ENCODE peak calls at places on chromosomes 16 and 17, in five cellular contexts. One of them, this sample, is unnamed.
A peak's percentile ranks its signal among the peaks of the same experiment; 100 is the strongest.

GRCh38 chr17:70655179-70655578 is 485.8 kb downstream of the KCNJ2 start:
- DNase-seq in lower lobe of right lung: no peak
- DNase-seq in transverse colon: no peak
- DNase-seq in effector memory CD4-positive, alpha-beta T cell: no peak
- DNase-seq in heart right ventricle: no peak
- DNase-seq in this sample: no peak

GRCh38 chr16:88700636-88701482 is 5.3 kb downstream of the RNF166 start:
- DNase-seq in heart right ventricle: peak; percentile 91
- DNase-seq in effector memory CD4-positive, alpha-beta T cell: peak; percentile 96
- DNase-seq in lower lobe of right lung: peak; percentile 98
- DNase-seq in transverse colon: peak; percentile 93
- DNase-seq in this sample: peak; percentile 98

GRCh38 chr16:46885960-46886763 is 2.0 kb downstream of the GPT2 start:
- DNase-seq in heart right ventricle: no peak
- DNase-seq in lower lobe of right lung: no peak
- DNase-seq in transverse colon: no peak
- DNase-seq in effector memory CD4-positive, alpha-beta T cell: no peak
- DNase-seq in this sample: no peak

GRCh38 chr16:80231888-80232287 is 308.9 kb upstream of the DYNLRB2 start:
- DNase-seq in transverse colon: no peak
- DNase-seq in lower lobe of right lung: no peak
- DNase-seq in effector memory CD4-positive, alpha-beta T cell: no peak
- DNase-seq in heart right ventricle: no peak
- DNase-seq in this sample: no peak

GRCh38 chr17:19750835-19751234 is 2.7 kb upstream of the ALDH3A1 start:
- DNase-seq in effector memory CD4-positive, alpha-beta T cell: no peak
- DNase-seq in heart right ventricle: no peak
- DNase-seq in lower lobe of right lung: no peak
- DNase-seq in transverse colon: no peak
- DNase-seq in this sample: no peak

GRCh38 chr16:4768549-4769305 is 1.8 kb upstream of the ZNF500 start:
- DNase-seq in lower lobe of right lung: peak; percentile 98
- DNase-seq in effector memory CD4-positive, alpha-beta T cell: peak; percentile 66
- DNase-seq in transverse colon: peak; percentile 99
- DNase-seq in heart right ventricle: peak; percentile 99
- DNase-seq in this sample: peak; percentile 100

GRCh38 chr16:89506791-89507191 is 1.4 kb upstream of the SPG7 start:
- DNase-seq in heart right ventricle: no peak
- DNase-seq in effector memory CD4-positive, alpha-beta T cell: no peak
- DNase-seq in lower lobe of right lung: no peak
- DNase-seq in transverse colon: no peak
- DNase-seq in this sample: no peak

GRCh38 chr17:49926886-49927285 is 42.1 kb upstream of the DLX4 start:
- DNase-seq in transverse colon: no peak
- DNase-seq in lower lobe of right lung: no peak
- DNase-seq in heart right ventricle: peak; percentile 75
- DNase-seq in effector memory CD4-positive, alpha-beta T cell: no peak
- DNase-seq in this sample: peak; percentile 87

GRCh38 chr16:49503242-49504022 is 129.8 kb downstream of the C16orf78 start:
- DNase-seq in heart right ventricle: no peak
- DNase-seq in effector memory CD4-positive, alpha-beta T cell: no peak
- DNase-seq in lower lobe of right lung: no peak
- DNase-seq in transverse colon: peak; percentile 30
- DNase-seq in this sample: no peak

GRCh38 chr17:8004899-8005298 is 2.5 kb downstream of the GUCY2D start:
- DNase-seq in lower lobe of right lung: no peak
- DNase-seq in transverse colon: no peak
- DNase-seq in effector memory CD4-positive, alpha-beta T cell: no peak
- DNase-seq in heart right ventricle: no peak
- DNase-seq in this sample: no peak

GRCh38 chr16:10877472-10877946 is 507 bp downstream of the CIITA start:
- DNase-seq in transverse colon: no peak
- DNase-seq in effector memory CD4-positive, alpha-beta T cell: no peak
- DNase-seq in lower lobe of right lung: no peak
- DNase-seq in heart right ventricle: no peak
- DNase-seq in this sample: no peak

GRCh38 chr16:82108774-82109173 is 61.2 kb downstream of the MPHOSPH6 start:
- DNase-seq in heart right ventricle: no peak
- DNase-seq in transverse colon: no peak
- DNase-seq in effector memory CD4-positive, alpha-beta T cell: no peak
- DNase-seq in lower lobe of right lung: no peak
- DNase-seq in this sample: no peak

GRCh38 chr16:56518435-56518834 is 1.4 kb downstream of the BBS2 start:
- DNase-seq in heart right ventricle: no peak
- DNase-seq in transverse colon: no peak
- DNase-seq in lower lobe of right lung: no peak
- DNase-seq in effector memory CD4-positive, alpha-beta T cell: no peak
- DNase-seq in this sample: no peak

GRCh38 chr17:42249681-42250446 is 26.3 kb downstream of the STAT5B start:
- DNase-seq in heart right ventricle: no peak
- DNase-seq in effector memory CD4-positive, alpha-beta T cell: no peak
- DNase-seq in transverse colon: no peak
- DNase-seq in lower lobe of right lung: no peak
- DNase-seq in this sample: no peak

GRCh38 chr17:4696432-4696796 is 7.5 kb downstream of the PELP1 start:
- DNase-seq in effector memory CD4-positive, alpha-beta T cell: no peak
- DNase-seq in lower lobe of right lung: no peak
- DNase-seq in heart right ventricle: no peak
- DNase-seq in transverse colon: no peak
- DNase-seq in this sample: no peak

GRCh38 chr16:4566144-4566543 is 10.0 kb downstream of the C16orf96 start:
- DNase-seq in heart right ventricle: no peak
- DNase-seq in lower lobe of right lung: no peak
- DNase-seq in transverse colon: no peak
- DNase-seq in effector memory CD4-positive, alpha-beta T cell: no peak
- DNase-seq in this sample: no peak

GRCh38 chr17:77434136-77435114 is 293.7 kb downstream of the SEC14L1 start:
- DNase-seq in transverse colon: no peak
- DNase-seq in heart right ventricle: no peak
- DNase-seq in lower lobe of right lung: no peak
- DNase-seq in effector memory CD4-positive, alpha-beta T cell: no peak
- DNase-seq in this sample: no peak

GRCh38 chr17:11742891-11743290 is 144.6 kb downstream of the DNAH9 start:
- DNase-seq in lower lobe of right lung: no peak
- DNase-seq in heart right ventricle: no peak
- DNase-seq in effector memory CD4-positive, alpha-beta T cell: no peak
- DNase-seq in transverse colon: no peak
- DNase-seq in this sample: no peak

GRCh38 chr17:46817151-46817900 is 1.2 kb downstream of the WNT3 start:
- DNase-seq in transverse colon: no peak
- DNase-seq in lower lobe of right lung: no peak
- DNase-seq in heart right ventricle: no peak
- DNase-seq in effector memory CD4-positive, alpha-beta T cell: no peak
- DNase-seq in this sample: no peak
- H3K4me3 ChIP-seq in transverse colon: no peak overlapping the region
- H3K4me3 ChIP-seq in lower lobe of right lung: no peak overlapping the region
- H3K4me3 ChIP-seq in heart right ventricle: no peak overlapping the region
- H3K4me3 ChIP-seq in effector memory CD4-positive, alpha-beta T cell: no peak overlapping the region
- H3K4me3 ChIP-seq in this sample: no peak overlapping the region

DNA sequence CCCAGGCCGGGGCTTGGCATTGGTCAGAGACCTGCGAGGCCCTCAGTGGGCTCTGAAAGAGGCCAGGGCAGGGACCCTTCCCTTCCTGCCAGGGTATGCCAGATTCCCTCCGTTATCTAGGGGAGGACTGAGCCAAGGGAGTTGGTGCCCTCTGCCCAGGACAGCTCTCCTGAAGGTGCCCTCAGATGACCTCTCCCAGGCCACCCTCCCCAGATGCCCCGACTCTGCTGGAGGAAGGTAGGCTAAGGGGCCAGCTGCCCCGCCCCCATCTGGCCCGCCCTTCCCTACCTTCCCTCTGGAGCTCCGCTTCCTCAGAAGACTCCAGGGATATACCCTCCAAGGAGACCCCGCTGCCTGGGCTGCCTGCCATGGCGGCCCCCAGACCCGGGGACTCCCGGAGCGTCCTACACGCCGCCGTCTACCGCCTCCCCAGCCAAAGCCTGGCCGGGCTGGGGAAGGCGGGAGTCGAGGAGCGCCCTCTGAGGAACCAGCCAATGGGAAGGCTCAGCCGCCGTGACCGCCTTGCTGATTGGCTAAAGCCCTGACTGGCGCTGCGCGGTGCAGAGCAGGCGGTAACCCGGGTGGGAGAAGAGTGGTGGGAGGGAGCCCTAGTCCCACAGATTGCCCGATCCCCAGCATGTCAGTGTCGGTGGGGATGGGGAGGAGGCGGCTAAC is 7.0 kb downstream of the MPP2 start:
- DNase-seq in transverse colon: peak; percentile 87
- DNase-seq in heart right ventricle: peak; percentile 91
- DNase-seq in effector memory CD4-positive, alpha-beta T cell: peak; percentile 46
- DNase-seq in lower lobe of right lung: peak; percentile 89
- DNase-seq in this sample: peak; percentile 96
- H3K4me3 ChIP-seq in transverse colon: no peak overlapping the region
- H3K4me3 ChIP-seq in heart right ventricle: peak overlapping the region; percentile 60
- H3K4me3 ChIP-seq in effector memory CD4-positive, alpha-beta T cell: peak overlapping the region; percentile 36
- H3K4me3 ChIP-seq in lower lobe of right lung: peak overlapping the region; percentile 51
- H3K4me3 ChIP-seq in this sample: no peak overlapping the region

GRCh38 chr17:45425984-45426413 is 6.7 kb downstream of the ARHGAP27 start:
- DNase-seq in transverse colon: no peak
- DNase-seq in effector memory CD4-positive, alpha-beta T cell: no peak
- DNase-seq in heart right ventricle: no peak
- DNase-seq in lower lobe of right lung: no peak
- DNase-seq in this sample: no peak

GRCh38 chr17:45423936-45424335 is 8.7 kb downstream of the ARHGAP27 start:
- DNase-seq in heart right ventricle: no peak
- DNase-seq in transverse colon: no peak
- DNase-seq in lower lobe of right lung: no peak
- DNase-seq in effector memory CD4-positive, alpha-beta T cell: no peak
- DNase-seq in this sample: no peak

GRCh38 chr17:45423304-45423703 is 9.4 kb downstream of the ARHGAP27 start:
- DNase-seq in heart right ventricle: no peak
- DNase-seq in effector memory CD4-positive, alpha-beta T cell: no peak
- DNase-seq in transverse colon: no peak
- DNase-seq in lower lobe of right lung: no peak
- DNase-seq in this sample: no peak

GRCh38 chr17:45425125-45425983 is 7.3 kb downstream of the ARHGAP27 start:
- DNase-seq in effector memory CD4-positive, alpha-beta T cell: no peak
- DNase-seq in heart right ventricle: no peak
- DNase-seq in transverse colon: peak; percentile 93
- DNase-seq in lower lobe of right lung: peak; percentile 88
- DNase-seq in this sample: peak; percentile 59

GRCh38 chr17:45424769-45425124 is 7.9 kb downstream of the ARHGAP27 start:
- DNase-seq in effector memory CD4-positive, alpha-beta T cell: no peak
- DNase-seq in lower lobe of right lung: no peak
- DNase-seq in heart right ventricle: no peak
- DNase-seq in transverse colon: no peak
- DNase-seq in this sample: no peak
- H3K4me3 ChIP-seq in effector memory CD4-positive, alpha-beta T cell: no peak overlapping the region
- H3K4me3 ChIP-seq in lower lobe of right lung: peak overlapping the region; percentile 43
- H3K4me3 ChIP-seq in heart right ventricle: peak overlapping the region; percentile 55
- H3K4me3 ChIP-seq in transverse colon: peak overlapping the region; percentile 18
- H3K4me3 ChIP-seq in this sample: no peak overlapping the region

DNA sequence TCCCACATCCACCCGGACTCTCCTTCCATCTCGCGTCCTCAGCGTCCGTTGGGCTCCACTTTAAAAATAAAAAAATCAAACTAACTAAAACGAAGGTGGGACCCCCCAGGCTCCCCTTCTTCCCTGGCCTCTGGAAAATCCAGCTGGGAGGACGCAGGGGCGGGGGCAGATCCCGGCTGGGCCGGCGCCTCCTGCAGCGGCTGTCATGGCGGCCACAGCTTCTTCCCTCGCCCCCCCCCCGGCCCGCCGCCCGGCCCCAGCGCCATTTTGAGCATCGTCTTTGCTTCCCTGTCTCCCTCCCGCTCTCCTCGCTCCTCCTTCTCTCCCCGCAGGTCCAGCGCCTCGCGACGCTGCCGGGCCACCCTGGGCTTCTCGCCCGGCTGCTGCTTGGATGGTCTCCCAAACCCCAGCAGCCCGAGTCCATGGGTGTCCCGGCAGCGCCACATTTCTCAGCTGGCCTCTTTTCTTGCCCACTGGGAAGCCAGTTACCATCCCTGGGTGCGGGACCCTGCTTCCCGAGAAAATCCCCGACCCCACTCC is 3.3 kb downstream of the HOXB2 start:
- DNase-seq in effector memory CD4-positive, alpha-beta T cell: no peak
- DNase-seq in transverse colon: peak; percentile 47
- DNase-seq in lower lobe of right lung: no peak
- DNase-seq in heart right ventricle: peak; percentile 73
- DNase-seq in this sample: peak; percentile 91
- H3K4me3 ChIP-seq in effector memory CD4-positive, alpha-beta T cell: peak overlapping the region; percentile 77
- H3K4me3 ChIP-seq in transverse colon: peak overlapping the region; percentile 74
- H3K4me3 ChIP-seq in lower lobe of right lung: peak overlapping the region; percentile 58
- H3K4me3 ChIP-seq in heart right ventricle: peak overlapping the region; percentile 58
- H3K4me3 ChIP-seq in this sample: peak overlapping the region; percentile 33

DNA sequence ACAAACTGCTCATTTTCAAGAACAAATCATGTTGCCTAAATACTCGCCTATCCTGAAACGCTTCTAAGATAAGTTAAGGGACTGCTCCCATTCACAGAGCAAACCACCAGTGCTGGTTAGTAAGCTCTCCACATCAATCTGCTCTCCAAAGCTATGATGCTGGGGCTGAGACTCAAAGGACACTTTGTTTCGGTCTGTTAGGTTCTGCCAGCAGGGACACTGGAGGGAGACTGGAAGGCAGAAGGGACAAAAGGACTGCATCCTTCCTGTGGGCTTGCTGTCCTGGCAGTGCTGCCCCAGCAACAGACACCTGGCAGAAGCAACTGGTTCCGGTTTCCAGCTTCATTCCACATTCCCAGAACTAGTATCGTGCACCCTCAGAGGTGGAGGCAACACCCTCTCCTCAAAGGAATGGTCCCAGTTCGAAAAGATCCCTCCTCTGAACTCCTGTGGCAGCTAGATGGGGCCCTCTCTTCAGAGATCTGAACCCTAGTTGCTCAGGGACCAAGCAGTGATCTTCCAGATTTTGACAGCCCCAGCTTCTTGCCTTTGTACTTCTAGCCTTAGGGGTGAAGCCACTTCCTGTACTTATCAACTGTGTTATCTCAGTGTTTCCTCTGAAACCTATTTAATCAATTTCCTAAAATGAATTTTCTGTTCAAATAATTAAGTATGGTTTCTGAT is 73.4 kb upstream of the GSG1L start:
- DNase-seq in effector memory CD4-positive, alpha-beta T cell: peak; percentile 6
- DNase-seq in transverse colon: no peak
- DNase-seq in heart right ventricle: no peak
- DNase-seq in lower lobe of right lung: no peak
- DNase-seq in this sample: no peak
- H3K4me3 ChIP-seq in effector memory CD4-positive, alpha-beta T cell: no peak overlapping the region
- H3K4me3 ChIP-seq in transverse colon: no peak overlapping the region
- H3K4me3 ChIP-seq in heart right ventricle: no peak overlapping the region
- H3K4me3 ChIP-seq in lower lobe of right lung: no peak overlapping the region
- H3K4me3 ChIP-seq in this sample: no peak overlapping the region

DNA sequence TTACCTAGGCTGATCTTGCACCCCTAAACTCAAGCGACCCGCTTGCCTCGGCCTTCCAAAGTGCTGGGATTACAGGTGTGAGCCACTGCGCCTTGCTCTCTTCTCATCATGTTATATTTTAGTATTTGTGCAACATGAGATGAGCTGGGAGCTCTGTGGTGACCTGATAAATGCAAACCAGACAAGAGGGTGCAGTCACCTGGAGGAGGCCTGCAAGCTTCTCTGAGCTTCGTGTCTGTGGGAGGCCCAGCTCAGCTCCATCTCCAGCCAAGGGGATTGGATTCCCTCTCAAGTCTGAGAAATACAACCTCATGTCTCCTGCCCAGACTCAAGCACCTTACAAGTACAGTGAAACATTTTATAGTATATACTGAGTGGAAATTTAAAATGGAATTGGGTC is 3.2 kb downstream of the IGSF6 start:
- DNase-seq in heart right ventricle: no peak
- DNase-seq in lower lobe of right lung: no peak
- DNase-seq in transverse colon: no peak
- DNase-seq in effector memory CD4-positive, alpha-beta T cell: no peak
- DNase-seq in this sample: no peak
- H3K4me3 ChIP-seq in heart right ventricle: no peak overlapping the region
- H3K4me3 ChIP-seq in lower lobe of right lung: peak overlapping the region; percentile 38
- H3K4me3 ChIP-seq in transverse colon: no peak overlapping the region
- H3K4me3 ChIP-seq in effector memory CD4-positive, alpha-beta T cell: no peak overlapping the region
- H3K4me3 ChIP-seq in this sample: no peak overlapping the region

GRCh38 chr17:16569358-16569712 is 331 bp upstream of the ZNF287 start:
- DNase-seq in heart right ventricle: no peak
- DNase-seq in transverse colon: no peak
- DNase-seq in lower lobe of right lung: no peak
- DNase-seq in effector memory CD4-positive, alpha-beta T cell: no peak
- DNase-seq in this sample: no peak
- H3K4me3 ChIP-seq in heart right ventricle: peak overlapping the region; percentile 94
- H3K4me3 ChIP-seq in transverse colon: no peak overlapping the region
- H3K4me3 ChIP-seq in lower lobe of right lung: peak overlapping the region; percentile 76
- H3K4me3 ChIP-seq in effector memory CD4-positive, alpha-beta T cell: peak overlapping the region; percentile 67
- H3K4me3 ChIP-seq in this sample: no peak overlapping the region